ENCODE peak calls at places on chromosome 6, in eight cellular contexts. T is body of pancreas; V is right lobe of liver; F is fibroblast of lung; A is CD8-positive, alpha-beta T cell; O is heart right ventricle; Z is breast epithelium; S is endodermal cell. K is an unnamed sample. For H3K9me3, the result is how much of the 10 kb centered on the place peaks cover.

GRCh38 chr6:77466055-77467028 is 3.1 kb upstream of the HTR1B start:
- DNase-seq in T (peak), V (peak), F (peak), A (no peak), O (no peak), Z (no peak), S (peak), K (no peak)

GRCh38 chr6:145960918-145961604 is 3.1 kb downstream of the SHPRH start:
- DNase-seq in T (no peak), V (no peak), F (peak), A (no peak), O (peak), Z (no peak), S (no peak), K (no peak)

GRCh38 chr6:112022749-112023148 is 31.2 kb upstream of the CCN6 start:
- DNase-seq in T (no peak), V (no peak), F (no peak), A (no peak), O (no peak), Z (no peak), S (no peak), K (no peak)

GRCh38 chr6:36999467-37000125 is 5.9 kb upstream of the FGD2 start:
- DNase-seq in T (no peak), V (no peak), F (no peak), A (no peak), O (no peak), Z (no peak), S (no peak), K (no peak)

GRCh38 chr6:125022391-125022989 is 60.3 kb downstream of the RNF217 start:
- DNase-seq in T (peak), V (no peak), F (peak), A (no peak), O (no peak), Z (no peak), S (no peak), K (no peak)

GRCh38 chr6:2810092-2810671 is 31.5 kb downstream of the SERPINB1 start:
- DNase-seq in T (peak), V (no peak), F (no peak), A (no peak), O (no peak), Z (no peak), S (no peak), K (no peak)

GRCh38 chr6:25831532-25832306 is at the start of gene SLC17A1:
- DNase-seq in T (no peak), V (peak), F (no peak), A (no peak), O (no peak), Z (no peak), S (no peak), K (no peak)

GRCh38 chr6:11143394-11144371 is 32.2 kb upstream of the ERVFRD-1 start:
- DNase-seq in T (peak), V (peak), F (peak), A (no peak), O (peak), Z (no peak), S (no peak), K (no peak)

DNA sequence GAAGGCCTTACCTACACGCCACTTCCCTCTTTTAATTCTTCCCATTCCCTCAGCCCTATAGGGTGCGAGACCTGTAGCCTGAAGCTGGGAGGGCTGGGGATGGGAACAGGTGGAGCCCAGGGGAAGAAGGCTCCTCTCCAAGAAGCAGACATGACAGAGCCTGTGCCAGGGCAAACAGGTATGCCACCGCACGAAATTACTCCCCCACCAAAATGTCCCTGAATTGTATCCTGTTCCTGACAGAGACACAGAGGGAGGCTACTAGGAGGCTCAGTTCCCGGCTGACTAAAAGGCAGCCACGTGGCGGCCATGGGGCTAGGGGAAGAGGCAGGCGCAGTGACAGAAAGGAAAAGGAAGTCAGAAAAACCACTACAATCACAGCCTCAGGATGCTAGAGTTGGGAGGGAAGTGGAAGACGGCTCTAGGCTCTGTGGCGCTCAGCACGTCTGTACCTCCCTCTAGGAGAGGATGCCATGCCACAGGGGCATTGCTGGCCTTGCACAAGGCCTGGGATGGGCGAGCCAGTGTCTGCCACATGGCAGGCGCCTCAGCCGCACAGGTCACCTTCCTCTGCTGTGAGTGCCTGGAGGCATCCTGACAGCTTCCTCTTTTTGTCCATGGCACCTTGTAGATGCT is 27.7 kb downstream of the TFEB start:
- DNase-seq in T (no peak), V (no peak), F (no peak), A (no peak), O (no peak), Z (peak), S (no peak), K (peak)
- H3K4me3 ChIP-seq in T (no peak), V (no peak), F (no peak), A (peak), O (no peak), Z (no peak), S (no peak), K (no peak)

GRCh38 chr6:15335916-15336315 is 90.0 kb downstream of the JARID2 start:
- DNase-seq in T (no peak), V (no peak), F (no peak), A (no peak), O (no peak), Z (no peak), S (no peak), K (no peak)

GRCh38 chr6:15337584-15337981 is 91.7 kb downstream of the JARID2 start:
- DNase-seq in T (no peak), V (no peak), F (no peak), A (no peak), O (no peak), Z (no peak), S (no peak), K (no peak)

GRCh38 chr6:15335385-15335784 is 89.5 kb downstream of the JARID2 start:
- DNase-seq in T (no peak), V (no peak), F (no peak), A (no peak), O (no peak), Z (no peak), S (no peak), K (no peak)

GRCh38 chr6:15338462-15338861 is 92.6 kb downstream of the JARID2 start:
- DNase-seq in T (no peak), V (no peak), F (no peak), A (no peak), O (no peak), Z (no peak), S (no peak), K (no peak)

DNA sequence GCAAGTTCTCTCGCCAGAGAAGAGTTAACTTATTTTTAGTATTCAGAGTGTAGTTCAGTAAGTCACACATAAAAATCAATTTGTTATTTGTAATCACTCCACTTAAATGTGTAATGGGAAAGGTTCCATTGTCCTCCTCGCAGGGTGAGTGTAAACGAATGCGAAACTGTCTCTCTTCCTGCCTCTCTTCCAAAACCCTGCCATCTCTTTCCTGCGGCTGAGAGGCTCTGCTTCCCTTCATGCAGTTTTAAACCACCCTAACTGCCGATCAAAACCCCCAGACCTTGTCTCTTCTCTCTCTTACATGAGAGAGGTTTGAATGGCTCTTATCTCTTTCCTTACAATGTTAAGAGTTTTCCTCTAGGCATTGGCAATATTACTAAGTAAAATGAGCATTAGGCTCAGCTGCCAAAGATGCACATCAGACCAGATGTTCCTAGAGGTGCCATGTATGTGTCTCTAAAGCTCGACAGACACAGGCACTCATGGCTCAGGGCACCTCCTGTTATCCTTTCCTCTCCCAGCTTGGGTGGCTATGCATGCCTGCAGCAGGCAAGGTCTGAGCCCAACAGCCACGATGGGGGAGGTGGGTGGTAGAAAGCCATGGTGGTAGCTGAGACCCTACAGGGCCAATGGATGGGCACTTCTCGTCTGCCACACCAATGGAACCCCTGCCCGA is 91.2 kb downstream of the JARID2 start:
- DNase-seq in T (no peak), V (no peak), F (no peak), A (no peak), O (no peak), Z (no peak), S (peak), K (no peak)
- H3K27ac ChIP-seq in T (no peak), V (no peak), F (no peak), A (no peak), O (no peak), Z (no peak), S (no peak), K (no peak)

DNA sequence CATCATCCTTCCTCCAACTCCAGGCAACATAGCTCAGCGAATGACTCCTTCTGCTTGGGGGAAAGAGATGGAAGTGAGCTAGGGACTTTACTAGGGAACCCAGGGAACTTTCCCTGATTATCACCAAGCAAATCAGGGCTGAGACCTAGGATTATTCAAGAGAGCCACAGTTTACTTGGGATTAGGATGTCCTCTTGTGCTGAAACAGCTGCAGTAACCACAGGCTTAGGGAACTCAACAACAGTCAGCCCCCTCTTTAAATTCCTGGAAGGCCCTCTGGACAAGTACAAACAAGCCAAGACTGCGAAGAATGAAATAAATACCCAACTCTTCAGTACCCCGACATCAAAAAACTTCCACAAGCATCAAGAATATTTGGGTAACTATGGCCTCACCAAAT is 700.9 kb downstream of the COL12A1 start:
- DNase-seq in T (no peak), V (no peak), F (no peak), A (no peak), O (no peak), Z (no peak), S (no peak), K (no peak)
- H3K9me3 ChIP-seq in T (under half), V (under half), F (under half), A (under half), O (under half), Z (under half), S (under half), K (under half)

DNA sequence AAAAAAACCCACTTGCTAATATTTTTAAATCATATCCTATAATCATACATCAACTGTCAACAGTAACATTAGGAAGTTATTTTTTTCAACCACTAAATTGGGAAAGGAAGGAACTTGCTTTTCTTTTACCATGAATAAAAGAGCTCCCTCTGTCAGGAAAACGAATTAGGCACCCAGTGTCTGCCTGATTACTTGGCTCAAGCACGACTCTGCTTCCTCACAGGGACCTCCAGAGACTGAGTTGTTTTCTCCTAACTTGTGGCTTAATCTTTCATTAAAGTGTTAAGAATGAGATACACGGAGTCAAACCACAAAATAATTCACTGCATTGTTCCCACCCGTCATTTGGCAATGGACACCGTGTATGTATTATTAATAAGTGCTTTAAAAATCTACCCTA is 1405.1 kb upstream of the EYS start:
- DNase-seq in T (no peak), V (no peak), F (peak), A (no peak), O (no peak), Z (no peak), S (no peak), K (no peak)
- H3K4me3 ChIP-seq in T (no peak), V (no peak), F (no peak), A (no peak), O (no peak), Z (no peak), S (no peak), K (no peak)

GRCh38 chr6:42049116-42049809 is 1.1 kb upstream of the TAF8 start:
- DNase-seq in T (peak), V (peak), F (no peak), A (no peak), O (no peak), Z (peak), S (no peak), K (peak)
- H3K27ac ChIP-seq in T (peak), V (peak), F (no peak), A (peak), O (peak), Z (peak), S (no peak), K (peak)

DNA sequence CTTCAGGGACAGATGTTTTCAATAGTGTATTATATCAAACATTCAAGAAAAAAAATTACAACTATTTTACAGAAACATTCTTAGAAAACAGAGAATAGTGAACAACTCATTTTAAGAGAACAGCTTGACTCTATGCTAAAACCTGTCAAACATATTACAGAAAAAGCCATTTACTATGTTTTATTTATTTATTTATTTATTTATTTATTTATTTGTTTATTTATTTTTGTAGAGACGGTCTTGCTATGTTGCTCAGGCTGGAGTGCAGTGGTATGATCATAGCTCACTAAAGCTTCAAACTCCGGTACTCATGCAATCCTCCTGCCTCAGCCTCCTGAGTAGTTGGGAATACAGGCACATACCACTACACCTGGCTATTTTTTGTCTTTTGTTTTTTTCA is 317.9 kb upstream of the HTR1E start:
- DNase-seq in T (no peak), V (no peak), F (no peak), A (no peak), O (no peak), Z (no peak), S (no peak), K (no peak)
- H3K9me3 ChIP-seq in T (under half), V (under half), F (under half), A (under half), O (under half), Z (under half), S (under half), K (under half)

GRCh38 chr6:88013015-88013414 is 34.6 kb upstream of the SPACA1 start:
- DNase-seq in T (no peak), V (no peak), F (no peak), A (no peak), O (no peak), Z (no peak), S (no peak), K (no peak)
- H3K4me3 ChIP-seq in T (no peak), V (no peak), F (no peak), A (peak), O (no peak), Z (no peak), S (no peak), K (no peak)

DNA sequence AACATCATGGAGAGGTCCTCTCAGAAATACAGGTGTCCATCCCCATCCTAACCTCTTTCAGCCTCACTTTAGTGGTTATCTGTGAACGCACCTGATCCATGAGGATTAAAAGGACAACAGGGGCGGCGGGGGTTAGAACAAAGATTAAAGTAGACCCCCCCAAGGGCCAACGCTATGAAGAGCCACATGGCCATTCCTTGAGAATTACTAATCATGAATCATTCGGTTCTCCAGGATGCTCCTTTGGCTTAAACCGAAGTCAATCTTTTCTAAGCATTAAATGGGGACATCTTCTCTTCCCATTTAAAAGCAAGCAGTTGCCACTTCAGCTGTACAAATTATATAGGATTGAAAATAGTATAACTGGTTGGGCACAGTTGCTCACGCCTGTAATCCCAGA is 212.4 kb downstream of the GMPR start:
- DNase-seq in T (no peak), V (no peak), F (no peak), A (no peak), O (no peak), Z (no peak), S (no peak), K (no peak)
- H3K27ac ChIP-seq in T (no peak), V (no peak), F (peak), A (no peak), O (no peak), Z (no peak), S (no peak), K (no peak)

GRCh38 chr6:113982055-113982550 is 11.2 kb upstream of the HDAC2 start:
- DNase-seq in T (no peak), V (no peak), F (no peak), A (no peak), O (no peak), Z (no peak), S (no peak), K (no peak)

GRCh38 chr6:113976806-113977205 is 5.9 kb upstream of the HDAC2 start:
- DNase-seq in T (no peak), V (no peak), F (no peak), A (no peak), O (no peak), Z (no peak), S (no peak), K (no peak)

GRCh38 chr6:113980937-113981554 is 10.1 kb upstream of the HDAC2 start:
- DNase-seq in T (no peak), V (no peak), F (peak), A (no peak), O (no peak), Z (no peak), S (peak), K (no peak)

GRCh38 chr6:113979930-113980329 is 9.0 kb upstream of the HDAC2 start:
- DNase-seq in T (no peak), V (no peak), F (no peak), A (no peak), O (no peak), Z (no peak), S (no peak), K (no peak)

DNA sequence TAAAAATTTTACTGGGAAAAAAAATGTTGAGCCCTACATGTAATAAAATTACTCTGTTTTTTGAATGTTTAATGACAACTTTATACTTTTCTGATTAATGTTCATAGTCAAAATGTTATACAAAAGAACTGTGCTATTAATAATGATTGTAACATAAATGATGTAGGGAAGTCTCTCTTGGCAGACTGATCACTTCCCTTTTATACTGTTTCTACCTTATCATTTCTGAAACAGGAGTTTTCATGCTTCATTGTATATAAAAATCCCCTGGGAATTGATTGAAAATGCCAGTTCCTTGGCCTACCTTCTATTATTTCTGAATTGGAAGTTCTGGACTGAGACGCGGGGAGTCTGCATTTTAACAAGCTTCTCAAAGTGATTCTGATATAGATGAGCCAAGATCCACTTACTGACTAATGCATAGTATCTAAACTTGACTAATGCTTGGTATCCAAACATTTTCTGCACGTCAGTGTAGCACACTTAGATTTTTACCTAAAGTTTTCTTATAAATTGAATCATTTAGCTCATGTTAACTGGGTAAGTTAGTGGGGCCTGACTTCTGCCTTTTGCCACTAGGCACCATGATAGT is 7.2 kb upstream of the HDAC2 start:
- DNase-seq in T (no peak), V (no peak), F (no peak), A (no peak), O (no peak), Z (no peak), S (no peak), K (no peak)
- H3K9me3 ChIP-seq in T (under half), V (under half), F (under half), A (under half), O (under half), Z (under half), S (under half), K (under half)

K was measured in CD4-positive, alpha-beta memory T cell.